ENCODE peak calls at places on chromosome 21, in five cellular contexts. O is progenitor cell of endocrine pancreas, I is dorsolateral prefrontal cortex, T is left ventricle myocardium inferior, L is A549. H is an unnamed sample.

GRCh38 chr21:30842990-30843389 is 13.4 kb upstream of the KRTAP7-1 start:
- DNase-seq in L (no peak), O (no peak), I (no peak), T (no peak), H (no peak)

GRCh38 chr21:39840373-39841097 is 26.7 kb upstream of the PCP4 start:
- DNase-seq in O (no peak), I (peak; percentile 10), T (no peak), L (no peak), H (no peak)

GRCh38 chr21:46111857-46112730 is 14.2 kb downstream of the COL6A2 start:
- DNase-seq in T (no peak), I (no peak), O (peak; percentile 8), L (no peak), H (no peak)

GRCh38 chr21:46112731-46113215 is 14.9 kb downstream of the COL6A2 start:
- DNase-seq in T (no peak), O (peak; percentile 6), L (no peak), I (no peak), H (no peak)

GRCh38 chr21:39022901-39023693 is 160.2 kb downstream of the PSMG1 start:
- DNase-seq in T (peak; percentile 87), O (no peak), L (no peak), I (no peak), H (no peak)

GRCh38 chr21:38472709-38473108 is 25.6 kb downstream of the ERG start:
- DNase-seq in O (no peak), T (no peak), I (no peak), L (no peak), H (no peak)

GRCh38 chr21:40704141-40704540 is 142.8 kb downstream of the DSCAM start:
- DNase-seq in I (no peak), L (no peak), O (no peak), T (no peak), H (no peak)

GRCh38 chr21:37915941-37916794 is at the start of gene KCNJ6:
- DNase-seq in T (no peak), O (peak; percentile 59), I (peak; percentile 71), L (peak; percentile 46), H (no peak)

GRCh38 chr21:46639489-46640386 is 4.3 kb downstream of the PRMT2 start:
- DNase-seq in L (peak; percentile 20), O (no peak), T (no peak), I (no peak), H (no peak)

GRCh38 chr21:9758141-9758540 is 763.2 kb upstream of the TPTE start:
- DNase-seq in L (no peak), O (no peak), T (no peak), I (no peak), H (no peak)

GRCh38 chr21:45869121-45870007 is 112.2 kb upstream of the COL6A1 start:
- DNase-seq in O (no peak), I (no peak), L (no peak), T (no peak), H (no peak)

GRCh38 chr21:25562660-25563059 is 44.6 kb downstream of the MRPL39 start:
- DNase-seq in T (no peak), L (no peak), O (no peak), I (no peak), H (no peak)

GRCh38 chr21:30942192-30942591 is 60.8 kb upstream of the KRTAP11-1 start:
- DNase-seq in T (no peak), I (no peak), L (no peak), O (no peak), H (no peak)

DNA sequence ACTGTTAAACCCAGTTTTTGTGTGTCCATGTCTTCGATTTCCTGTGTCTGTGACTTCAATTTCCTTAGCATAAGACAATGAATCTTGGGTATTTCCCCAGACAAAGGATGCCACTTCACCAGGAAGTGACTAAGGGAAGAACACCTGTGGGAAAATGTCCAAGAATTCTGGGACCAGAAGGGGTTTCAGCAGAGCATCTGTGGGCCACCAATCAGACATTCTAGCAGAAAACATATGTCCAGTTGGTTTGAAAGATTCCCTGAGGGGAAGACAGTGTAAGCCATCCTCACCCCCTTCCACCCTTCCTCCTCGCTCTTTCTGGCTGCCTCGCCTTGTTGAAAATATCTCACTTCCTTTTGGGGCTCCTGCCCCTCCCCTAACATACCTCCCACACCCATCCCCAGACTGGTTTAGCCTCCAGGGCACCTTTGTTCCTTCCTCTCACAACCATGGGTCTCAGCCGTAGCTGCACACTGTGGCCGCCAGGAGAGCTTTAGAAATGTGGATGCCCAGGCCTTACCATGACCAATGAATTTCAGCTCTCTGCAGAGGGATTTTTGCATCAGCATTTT is 25.5 kb upstream of the IFNAR1 start:
- DNase-seq in L (no peak), I (no peak), T (no peak), O (no peak), H (peak; percentile 62)
- TF ChIP-seq CTCF in L (no peak), I (no peak), T (no peak), O (no peak), H (no peak)

DNA sequence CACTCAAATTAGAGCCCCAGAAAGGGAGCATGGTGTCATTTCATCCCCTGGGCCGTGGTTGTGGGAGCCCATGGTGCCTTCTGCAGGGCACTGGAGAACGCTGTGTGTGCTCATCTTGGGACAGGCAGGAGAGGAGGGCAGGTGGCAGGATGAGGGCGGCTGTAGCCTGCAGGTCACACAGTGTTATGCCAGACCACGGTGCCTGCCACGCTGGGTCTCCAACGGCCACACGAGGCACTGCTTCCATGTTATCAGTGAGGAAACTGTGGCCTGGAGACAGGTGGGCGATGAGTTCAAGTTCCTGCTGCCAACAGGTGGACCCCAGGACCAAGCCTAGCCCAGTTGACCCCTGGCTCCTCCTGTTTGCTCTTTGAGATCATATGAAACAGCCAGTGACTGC is 21.0 kb downstream of the ABCG1 start:
- DNase-seq in I (no peak), T (peak; percentile 2), L (no peak), O (no peak), H (no peak)
- TF ChIP-seq CTCF in I (no peak), T (no peak), L (no peak), O (peak; percentile 21), H (no peak)

GRCh38 chr21:42107881-42108553 is 36.9 kb downstream of the UMODL1 start:
- DNase-seq in O (peak; percentile 63), I (peak; percentile 65), L (peak; percentile 76), T (peak; percentile 56), H (peak; percentile 92)
- TF ChIP-seq CTCF in O (peak; percentile 78), I (peak; percentile 35), L (peak; percentile 50), T (peak; percentile 86), H (peak; percentile 92)

GRCh38 chr21:35559128-35559831 is 501.0 kb downstream of the SETD4 start:
- DNase-seq in T (no peak), O (no peak), I (no peak), L (no peak), H (no peak)
- TF ChIP-seq CTCF in T (no peak), O (no peak), I (no peak), L (no peak), H (no peak)

GRCh38 chr21:43778469-43779335 is 2.6 kb upstream of the CSTB start:
- DNase-seq in T (no peak), L (no peak), I (no peak), O (no peak), H (no peak)

GRCh38 chr21:43775190-43775589 is 918 bp downstream of the CSTB start:
- DNase-seq in I (no peak), L (no peak), O (no peak), T (no peak), H (no peak)

GRCh38 chr21:43774163-43774562 is 1.9 kb downstream of the CSTB start:
- DNase-seq in O (no peak), T (no peak), L (no peak), I (no peak), H (no peak)

GRCh38 chr21:43777953-43778352 is 1.8 kb upstream of the CSTB start:
- DNase-seq in T (no peak), I (no peak), O (no peak), L (no peak), H (no peak)

GRCh38 chr21:43775795-43776430 is at the start of gene CSTB:
- DNase-seq in L (peak; percentile 53), I (peak; percentile 91), O (peak; percentile 79), T (peak; percentile 88), H (peak; percentile 90)
- TF ChIP-seq CTCF in L (no peak), I (no peak), O (peak; percentile 21), T (no peak), H (no peak)

GRCh38 chr21:17775431-17776126 is 43.6 kb downstream of the C21orf91 start:
- DNase-seq in I (no peak), O (no peak), T (no peak), L (no peak), H (peak; percentile 30)
- TF ChIP-seq CTCF in I (no peak), O (no peak), T (no peak), L (no peak), H (no peak)

H was measured in GM13976.